ENCODE peak calls at places on chromosomes 4 and X, in six cellular contexts. Y is tibial nerve, P is heart right ventricle, T is fibroblast of pulmonary artery, V is HCT116, K is testis. U is an unnamed sample.

GRCh38 chrX:153649178-153649914 is 2.3 kb downstream of the DUSP9 start:
- DNase-seq in T (no peak), Y (no peak), K (no peak), V (no peak), P (peak), U (peak)

GRCh38 chr4:143531368-143531767 is 17.9 kb downstream of the SMARCA5 start:
- DNase-seq in P (no peak), K (no peak), T (peak), V (no peak), Y (no peak), U (no peak)

GRCh38 chrX:66553973-66554372 is 84.9 kb downstream of the EDA2R start:
- DNase-seq in Y (no peak), K (no peak), P (no peak), T (no peak), V (no peak), U (no peak)

GRCh38 chr4:24473309-24473721 is 111.0 kb downstream of the DHX15 start:
- DNase-seq in P (peak), K (peak), T (peak), V (no peak), Y (no peak), U (peak)

GRCh38 chr4:42339935-42340406 is 57.3 kb upstream of the SHISA3 start:
- DNase-seq in Y (no peak), V (no peak), K (peak), T (peak), P (peak), U (no peak)

GRCh38 chr4:112751447-112751846 is 114.5 kb downstream of the LARP7 start:
- DNase-seq in T (no peak), Y (no peak), V (no peak), P (no peak), K (no peak), U (no peak)

GRCh38 chr4:6283282-6283681 is 13.6 kb downstream of the WFS1 start:
- DNase-seq in T (no peak), K (no peak), V (no peak), P (no peak), Y (no peak), U (no peak)

GRCh38 chr4:130336585-130337217 is 1240.7 kb downstream of the C4orf33 start:
- DNase-seq in Y (no peak), V (peak), T (peak), P (no peak), K (no peak), U (no peak)

GRCh38 chr4:10622728-10623127 is 61.8 kb downstream of the CLNK start:
- DNase-seq in T (peak), P (no peak), V (peak), K (no peak), Y (no peak), U (peak)

DNA sequence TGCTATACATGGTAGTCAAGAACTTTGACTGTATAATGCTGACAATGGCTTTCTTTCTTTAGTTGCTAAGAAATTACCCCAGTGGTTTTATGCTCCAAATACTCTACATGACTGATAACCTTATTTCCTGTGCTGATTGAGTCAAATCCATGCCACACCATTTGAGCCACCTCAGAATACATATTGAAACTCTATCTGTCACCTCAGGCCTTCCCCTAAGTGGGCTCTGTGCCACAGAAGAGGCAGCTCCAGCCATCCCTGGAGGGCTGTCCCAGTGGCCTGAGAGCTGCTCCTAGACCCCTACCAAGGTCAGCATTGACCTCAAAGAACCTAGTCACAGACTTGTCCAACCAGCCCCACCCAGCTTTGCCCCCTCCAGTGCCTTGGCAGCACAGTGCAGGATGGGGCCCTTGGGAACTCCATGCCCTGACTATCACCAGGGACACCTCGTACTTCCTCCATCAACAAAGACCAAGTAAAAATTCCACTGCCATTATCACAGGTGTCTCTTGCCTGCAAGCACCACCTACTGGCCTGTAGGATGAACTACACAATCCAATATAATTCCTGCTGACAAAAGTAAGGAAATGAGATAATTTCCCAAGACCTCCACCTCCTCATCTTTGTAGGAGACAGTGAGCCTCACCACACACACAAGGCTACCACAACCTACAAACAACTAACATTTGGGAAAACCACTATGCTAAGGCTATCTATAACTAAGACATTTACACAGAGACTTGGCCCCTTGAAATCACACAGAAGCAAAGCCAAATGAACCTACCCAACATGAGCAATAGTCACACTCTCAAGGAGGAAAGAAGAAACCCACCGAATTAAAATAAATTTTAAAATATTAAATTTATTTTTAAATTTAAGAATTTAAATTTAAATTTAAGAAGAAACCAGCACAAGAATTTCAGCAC is 239.9 kb downstream of the NKX6-1 start:
- DNase-seq in V (peak), T (peak), P (no peak), Y (no peak), K (no peak), U (no peak)
- TF ChIP-seq CTCF in V (peak), T (peak), P (peak), Y (peak), K (peak), U (peak)

GRCh38 chr4:13953083-13953482 is 325.6 kb upstream of the BOD1L1 start:
- DNase-seq in K (peak), V (no peak), T (no peak), P (no peak), Y (no peak), U (no peak)
- TF ChIP-seq CTCF in K (no peak), V (no peak), T (no peak), P (no peak), Y (no peak), U (no peak)

GRCh38 chrX:151997539-151997938 is 23.1 kb upstream of the GABRE start:
- DNase-seq in V (no peak), K (no peak), P (no peak), T (no peak), Y (no peak), U (no peak)
- TF ChIP-seq CTCF in V (no peak), K (no peak), P (no peak), T (no peak), Y (no peak), U (no peak)

DNA sequence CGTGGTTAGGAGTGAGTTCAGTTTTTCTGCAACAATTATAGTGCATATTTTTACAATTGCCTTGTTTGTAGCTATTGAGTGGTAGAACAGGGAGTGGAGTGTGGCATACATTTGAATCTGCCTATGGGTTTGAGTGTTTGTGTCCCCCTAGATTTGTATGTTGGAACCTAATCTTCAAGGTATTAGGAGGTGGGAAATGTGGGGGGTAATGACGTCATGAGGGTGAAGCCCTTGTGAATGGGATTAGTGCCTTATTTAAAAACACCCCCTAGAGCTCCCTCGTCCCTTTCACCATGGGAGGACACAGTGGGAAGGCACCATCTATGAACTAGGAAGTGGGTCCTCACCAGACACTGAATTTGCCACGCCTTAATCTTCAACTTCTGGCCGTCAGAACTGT is 819.6 kb downstream of the NLGN4X start:
- DNase-seq in V (no peak), T (no peak), Y (no peak), K (no peak), P (no peak), U (no peak)
- TF ChIP-seq CTCF in V (no peak), T (no peak), Y (no peak), K (no peak), P (no peak), U (no peak)

GRCh38 chrX:40660381-40660780 is 13.0 kb upstream of the CXorf38 start:
- DNase-seq in K (no peak), V (no peak), T (no peak), P (no peak), Y (no peak), U (no peak)

GRCh38 chrX:40663078-40663740 is 15.8 kb upstream of the CXorf38 start:
- DNase-seq in K (no peak), P (no peak), V (no peak), T (no peak), Y (no peak), U (no peak)

GRCh38 chrX:40661489-40661888 is 14.1 kb upstream of the CXorf38 start:
- DNase-seq in T (no peak), Y (no peak), K (no peak), P (no peak), V (no peak), U (no peak)

DNA sequence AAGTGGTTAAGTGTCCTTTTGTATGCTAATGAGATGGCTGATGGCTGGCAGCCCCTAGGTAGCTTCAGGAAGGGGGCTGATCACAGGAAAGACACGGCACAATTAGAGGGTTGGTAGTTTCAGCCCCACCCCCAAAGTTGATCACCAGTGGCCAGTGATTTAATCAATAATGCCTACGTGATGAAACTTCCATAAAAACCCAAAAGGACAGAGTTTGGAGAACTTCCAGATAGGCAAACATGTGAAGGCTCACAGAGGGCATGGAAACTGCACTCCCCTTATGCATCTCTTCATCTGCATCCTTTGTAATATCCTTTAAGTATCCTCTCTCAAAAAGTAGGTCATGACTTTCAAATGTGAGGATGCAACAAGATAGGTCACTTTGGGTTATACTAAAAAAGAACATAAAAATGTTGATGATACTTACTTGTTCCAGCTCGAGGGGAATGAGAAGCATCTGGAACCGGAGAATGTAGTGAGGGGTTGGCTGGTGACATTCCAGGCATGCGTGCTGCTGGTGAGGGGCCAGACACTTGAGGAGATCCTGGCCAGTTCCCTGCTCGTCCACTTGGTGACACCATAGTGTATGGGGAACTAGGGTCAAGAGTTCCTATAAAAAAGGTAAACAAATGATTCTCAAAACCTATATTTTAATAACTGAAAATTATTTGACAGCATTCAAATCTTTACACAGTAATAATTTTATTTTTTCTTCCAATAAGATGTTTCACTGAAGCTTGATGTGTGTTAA is 16.7 kb upstream of the CXorf38 start:
- DNase-seq in Y (no peak), K (peak), V (no peak), T (peak), P (no peak), U (no peak)
- TF ChIP-seq CTCF in Y (no peak), K (no peak), V (peak), T (peak), P (peak), U (no peak)

GRCh38 chr4:48543796-48544195 is 53.7 kb downstream of the ZAR1 start:
- DNase-seq in T (peak), K (no peak), Y (no peak), P (no peak), V (no peak), U (no peak)

GRCh38 chr4:48542888-48543287 is 52.8 kb downstream of the ZAR1 start:
- DNase-seq in T (no peak), P (no peak), Y (no peak), V (no peak), K (no peak), U (no peak)

GRCh38 chr4:48546336-48546735 is 56.3 kb downstream of the ZAR1 start:
- DNase-seq in K (peak), Y (no peak), P (no peak), V (peak), T (peak), U (peak)
- TF ChIP-seq CTCF in K (no peak), Y (peak), P (peak), V (peak), T (peak), U (peak)

GRCh38 chrX:131405497-131405896 is 116.4 kb upstream of the IGSF1 start:
- DNase-seq in V (no peak), P (no peak), T (no peak), Y (no peak), K (no peak), U (no peak)
- TF ChIP-seq CTCF in V (no peak), P (no peak), T (no peak), Y (no peak), K (no peak), U (no peak)

DNA sequence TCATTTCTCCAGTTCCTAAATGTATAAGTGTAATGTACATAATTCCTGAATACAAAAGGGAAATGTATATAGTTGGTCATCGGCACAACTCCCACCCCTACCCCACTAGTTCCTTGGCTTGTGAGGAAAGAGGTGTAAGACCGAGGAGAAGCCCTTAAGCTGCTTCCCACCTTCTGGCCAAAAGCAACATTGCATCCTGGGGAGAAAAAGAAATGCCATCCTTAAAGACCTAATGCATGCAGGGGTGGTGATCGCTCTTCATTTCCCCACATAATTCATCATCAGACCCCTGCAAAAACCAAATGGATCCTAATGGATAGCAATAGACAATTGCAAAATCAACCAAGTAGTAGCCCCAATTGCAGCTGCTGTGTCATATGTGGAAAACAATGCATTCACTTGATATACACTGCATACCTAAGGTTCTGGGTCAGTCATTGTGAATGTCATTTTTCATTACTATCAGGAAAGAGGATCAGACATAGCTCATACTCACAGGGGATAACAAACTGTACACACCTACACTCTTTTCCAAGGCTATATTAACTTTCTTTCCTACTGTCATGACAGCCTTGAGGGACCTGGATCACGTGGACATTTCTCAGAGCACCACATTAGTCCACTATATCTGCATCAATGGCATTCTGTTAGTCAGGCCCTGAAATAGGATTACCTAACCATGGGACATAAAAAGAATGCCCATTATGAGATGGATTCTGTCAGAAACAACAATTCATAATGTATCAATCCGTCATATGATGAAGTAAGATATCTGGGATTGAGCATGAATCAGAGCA is 31.7 kb upstream of the NFXL1 start:
- DNase-seq in T (no peak), K (no peak), V (no peak), P (no peak), Y (no peak), U (no peak)
- TF ChIP-seq CTCF in T (peak), K (no peak), V (peak), P (no peak), Y (no peak), U (no peak)

DNA sequence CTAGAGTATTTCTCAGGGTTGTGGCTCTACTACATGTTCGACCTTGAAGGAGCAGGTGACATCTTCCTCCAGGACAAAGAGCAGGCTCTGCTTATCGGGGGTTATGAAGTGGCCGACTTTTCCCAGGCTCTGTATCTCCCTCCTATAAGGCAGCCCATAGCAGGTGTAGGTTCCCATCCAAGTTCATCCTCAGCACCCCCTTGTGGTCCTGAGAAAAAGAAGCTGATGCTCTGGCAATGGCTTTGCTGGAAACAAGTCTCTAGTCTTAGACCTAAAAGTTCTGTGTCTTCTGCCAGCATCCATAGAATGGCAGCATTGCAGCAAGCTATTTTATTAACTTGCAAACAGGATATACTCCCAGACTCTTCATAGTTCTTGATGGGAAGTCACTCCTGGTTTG is 836.6 kb upstream of the PRKX start:
- DNase-seq in Y (no peak), K (peak), V (no peak), P (no peak), T (no peak), U (no peak)
- TF ChIP-seq CTCF in Y (no peak), K (no peak), V (no peak), P (no peak), T (no peak), U (no peak)

DNA sequence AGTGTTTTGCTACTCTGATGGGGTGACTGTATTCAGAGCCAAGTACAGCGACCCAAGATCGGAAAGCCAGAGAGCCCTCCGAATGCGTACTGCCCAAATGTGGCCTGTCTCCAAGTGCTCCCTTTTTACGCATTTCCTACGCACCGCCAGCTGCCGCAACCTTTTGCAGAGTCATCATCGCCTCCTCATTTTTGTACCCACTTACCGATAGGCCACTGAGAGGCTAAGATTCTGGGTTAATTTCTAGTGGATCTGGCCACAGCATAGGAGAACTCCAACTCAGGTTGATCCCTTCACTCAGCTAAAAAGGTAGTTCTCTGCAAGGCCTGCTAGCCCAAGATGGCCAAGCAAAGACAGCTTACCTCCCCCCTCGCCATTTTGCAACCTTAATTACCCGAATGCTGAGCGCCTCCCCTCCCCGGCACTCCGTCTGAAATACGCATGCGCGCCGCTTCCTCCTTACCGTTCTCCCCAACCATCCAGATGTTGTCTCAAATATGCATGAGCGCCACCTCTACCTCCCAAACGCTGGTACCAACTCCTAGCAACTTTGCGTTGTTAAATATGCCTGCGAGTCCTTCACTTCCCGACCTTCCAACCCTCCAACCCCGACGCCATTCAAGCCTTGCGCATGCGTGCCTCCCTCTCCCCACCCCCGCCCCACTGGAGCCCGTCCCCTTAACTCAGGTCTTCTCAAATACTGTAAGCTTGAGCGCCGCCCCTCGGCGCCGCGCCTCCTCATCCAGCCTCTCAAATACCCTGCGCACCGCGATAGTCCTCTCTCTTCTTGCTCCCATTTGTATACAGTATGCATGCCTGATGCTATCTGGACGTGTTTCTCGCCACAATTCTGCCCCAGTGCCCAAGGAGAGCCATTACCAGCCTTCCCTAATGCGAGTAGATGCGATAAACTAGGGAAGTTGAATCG is 11.8 kb upstream of the ZCCHC13 start:
- DNase-seq in T (peak), K (peak), V (peak), Y (peak), P (peak), U (peak)
- TF ChIP-seq CTCF in T (peak), K (no peak), V (peak), Y (no peak), P (peak), U (no peak)